ENCODE peak calls at places on chromosomes 1 and 21, in four cellular contexts. H is NCI-H446 treated with DMSO at 0.1 percent for 48 hours; E is stimulated activated naive CD8-positive, alpha-beta T cell treated with anti-CD3 and anti-CD28 coated beads, Interleukin-15, Interleukin-2, amounts not matched to agents 100 U/mL and 50 U/mL, for 24 hours; M is stimulated activated CD4-positive, alpha-beta T cell treated with anti-CD3 and anti-CD28 coated beads, Interleukin-1b, Interleukin-23, amount 100 ng/mL, for 4 hours. P is an unnamed sample.

GRCh38 chr1:28178690-28179485 is 2.4 kb upstream of the PTAFR start:
- DNase-seq in H (no peak), E (no peak), M (no peak), P (no peak)

GRCh38 chr1:10687782-10688408 is 108.6 kb downstream of the CASZ1 start:
- DNase-seq in H (no peak), E (no peak), M (no peak), P (no peak)

GRCh38 chr1:15251807-15252546 is 5.0 kb downstream of the FHAD1 start:
- DNase-seq in H (no peak), E (no peak), M (no peak), P (no peak)

GRCh38 chr1:36323636-36324321 is at the start of gene EVA1B:
- DNase-seq in H (no peak), E (peak), M (peak), P (peak)

GRCh38 chr1:36876990-36877389 is 157.3 kb downstream of the GRIK3 start:
- DNase-seq in H (no peak), E (no peak), M (no peak), P (no peak)

GRCh38 chr1:7588457-7588827 is 182.7 kb upstream of the VAMP3 start:
- DNase-seq in H (no peak), E (no peak), M (no peak), P (no peak)

GRCh38 chr1:32358435-32358834 is 3.9 kb downstream of the FAM229A start:
- DNase-seq in H (no peak), E (no peak), M (no peak), P (no peak)

GRCh38 chr1:92832537-92833160 is 809 bp downstream of the RPL5 start:
- DNase-seq in H (no peak), E (no peak), M (no peak), P (no peak)

GRCh38 chr1:37434292-37434907 is 40.0 kb upstream of the ZC3H12A start:
- DNase-seq in H (peak), E (peak), M (peak), P (peak)

GRCh38 chr1:239237912-239238311 is 148.5 kb upstream of the CHRM3 start:
- DNase-seq in H (no peak), E (no peak), M (no peak), P (no peak)

GRCh38 chr1:81126989-81127571 is 673.7 kb upstream of the ADGRL2 start:
- DNase-seq in H (no peak), E (no peak), M (no peak), P (no peak)

GRCh38 chr21:36388076-36388475 is 2.9 kb downstream of the CHAF1B start:
- DNase-seq in H (no peak), E (no peak), M (no peak), P (no peak)

GRCh38 chr1:228379165-228379460 is 27.5 kb downstream of the TRIM11 start:
- DNase-seq in H (no peak), E (no peak), M (no peak), P (no peak)

GRCh38 chr1:21238141-21238800 is 52.0 kb downstream of the ECE1 start:
- DNase-seq in H (no peak), E (no peak), M (no peak), P (no peak)